ENCODE peak calls at places on chromosomes 12 and 14, in five cellular contexts. B is type B pancreatic cell, D is adrenal gland, K is BJ, M is GM10248. Z is an unnamed sample.

GRCh38 chr12:31853977-31854376 is 105.2 kb upstream of the RESF1 start:
- DNase-seq in M (no peak), D (no peak), K (no peak), B (no peak), Z (no peak)

GRCh38 chr14:62921466-62921865 is 123.8 kb downstream of the KCNH5 start:
- DNase-seq in M (no peak), B (no peak), K (no peak), D (no peak), Z (no peak)

GRCh38 chr14:52067873-52068740 is 752 bp downstream of the NID2 start:
- DNase-seq in M (peak; percentile 32), K (no peak), B (peak; percentile 70), D (no peak), Z (peak; percentile 13)

GRCh38 chr12:3583656-3584334 is 92.8 kb downstream of the PRMT8 start:
- DNase-seq in K (no peak), D (no peak), M (no peak), B (no peak), Z (no peak)

GRCh38 chr12:111544032-111544431 is 55.1 kb downstream of the ATXN2 start:
- DNase-seq in K (no peak), D (no peak), B (no peak), M (no peak), Z (no peak)

GRCh38 chr14:95048771-95049312 is 108.5 kb downstream of the DICER1 start:
- DNase-seq in D (no peak), K (no peak), B (no peak), M (no peak), Z (no peak)

GRCh38 chr14:99774526-99775307 is 18.5 kb upstream of the EML1 start:
- DNase-seq in B (peak; percentile 52), D (peak; percentile 72), M (no peak), K (no peak), Z (no peak)

GRCh38 chr14:99990268-99991170 is 74.7 kb upstream of the EVL start:
- DNase-seq in K (no peak), D (no peak), B (no peak), M (no peak), Z (no peak)

GRCh38 chr12:27573972-27574371 is 50.0 kb downstream of the PPFIBP1 start:
- DNase-seq in B (no peak), M (no peak), K (peak; percentile 88), D (no peak), Z (no peak)

GRCh38 chr14:38122241-38122640 is 85.5 kb upstream of the SSTR1 start:
- DNase-seq in K (no peak), B (no peak), D (no peak), M (no peak), Z (no peak)

GRCh38 chr12:116818341-116818856 is 62.8 kb downstream of the HRK start:
- DNase-seq in B (no peak), M (peak; percentile 29), K (no peak), D (peak; percentile 78), Z (no peak)

GRCh38 chr12:24931666-24932405 is 17.1 kb downstream of the BCAT1 start:
- DNase-seq in K (no peak), B (no peak), D (no peak), M (peak; percentile 54), Z (no peak)

GRCh38 chr14:59428581-59429012 is 36.6 kb downstream of the GPR135 start:
- DNase-seq in K (no peak), B (no peak), D (no peak), M (no peak), Z (no peak)
- TF ChIP-seq CTCF in K (peak; percentile 43), B (no peak), D (no peak), M (no peak), Z (no peak)

DNA sequence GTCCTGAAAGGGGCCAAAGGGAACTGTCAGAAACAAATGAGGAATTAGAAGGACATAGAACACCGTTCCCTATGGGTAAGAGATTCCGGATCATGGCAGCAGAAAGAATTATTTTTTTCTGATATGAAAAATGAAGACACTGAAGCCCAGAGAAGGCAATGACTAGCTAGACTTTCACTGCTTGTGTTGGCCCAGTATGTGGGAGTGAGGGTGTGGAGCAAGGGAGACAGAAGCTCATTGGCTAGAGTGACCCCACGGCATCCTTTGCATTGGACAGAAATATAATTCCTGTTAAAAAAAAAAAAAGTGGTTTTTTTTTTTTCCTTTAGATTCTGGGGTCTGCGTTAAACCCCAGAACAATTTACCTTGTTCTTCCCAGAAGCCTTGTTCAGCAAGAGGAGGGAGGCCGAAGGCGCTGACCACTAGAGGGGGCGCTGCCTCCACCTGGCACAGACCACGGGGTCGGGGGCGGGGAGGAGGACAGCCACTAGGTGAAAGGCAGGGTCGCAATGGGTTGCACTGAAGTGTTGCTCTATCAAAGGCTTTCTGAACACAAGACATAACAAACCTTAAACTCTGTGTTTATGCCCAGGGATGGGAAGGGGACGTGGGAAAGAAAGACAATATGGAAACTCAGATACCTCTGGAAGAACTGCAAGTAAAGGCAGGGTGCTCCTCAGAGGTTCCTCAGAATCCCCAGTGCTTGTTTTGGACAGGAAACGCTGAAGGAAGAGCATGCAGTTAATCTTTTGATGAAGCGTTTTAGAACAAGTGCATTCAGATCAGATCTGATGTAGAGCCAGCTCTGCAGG is 156.8 kb downstream of the KCNA5 start:
- DNase-seq in K (no peak), B (no peak), M (peak; percentile 50), D (peak; percentile 37), Z (peak; percentile 18)
- TF ChIP-seq CTCF in K (peak; percentile 66), B (peak; percentile 84), M (peak; percentile 52), D (peak; percentile 28), Z (peak; percentile 77)

GRCh38 chr12:132711169-132711843 is 664 bp downstream of the PGAM5 start:
- DNase-seq in K (no peak), M (peak; percentile 53), D (no peak), B (no peak), Z (peak; percentile 61)
- TF ChIP-seq CTCF in K (no peak), M (no peak), D (no peak), B (no peak), Z (no peak)

DNA sequence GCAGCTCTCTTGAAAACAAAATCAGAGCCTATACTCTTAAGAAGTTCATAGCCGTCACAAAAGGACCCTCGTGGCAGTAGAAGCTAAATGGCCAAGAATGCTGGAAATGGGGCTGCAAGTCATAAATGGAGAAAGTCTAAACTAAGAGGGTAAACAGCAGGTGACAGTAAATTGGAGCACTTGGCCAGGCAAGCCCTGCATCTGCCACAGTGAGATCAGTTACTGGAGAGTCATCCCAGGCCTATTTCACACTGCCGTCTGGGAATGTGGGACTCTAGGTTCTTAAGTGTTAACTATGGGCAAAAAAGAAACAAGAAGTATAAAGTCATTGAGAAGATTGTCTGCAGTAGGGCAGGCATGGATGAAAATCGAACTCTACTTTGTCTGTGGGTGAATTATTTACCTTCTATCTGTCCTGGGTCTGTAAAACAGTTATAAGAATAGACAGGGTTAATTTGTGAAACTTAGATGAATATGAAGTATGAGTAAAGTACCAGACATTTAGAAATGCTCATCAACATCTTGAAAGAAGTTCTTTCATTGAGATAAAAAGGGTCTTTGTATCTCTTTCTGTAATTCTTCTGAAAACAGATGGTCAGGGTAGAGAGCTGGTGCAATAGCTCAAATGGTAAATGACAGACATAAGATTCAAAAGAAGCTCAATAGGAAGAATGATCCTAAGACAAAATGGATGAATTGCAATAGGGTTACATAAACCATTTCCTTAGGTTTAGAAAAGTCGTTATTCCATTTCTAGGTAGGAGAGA is 792.5 kb downstream of the DIO2 start:
- DNase-seq in K (no peak), M (no peak), B (no peak), D (no peak), Z (no peak)
- TF ChIP-seq CTCF in K (no peak), M (no peak), B (no peak), D (no peak), Z (no peak)

GRCh38 chr14:26917086-26917485 is 319.3 kb upstream of the NOVA1 start:
- DNase-seq in B (no peak), M (no peak), K (no peak), D (no peak), Z (no peak)
- TF ChIP-seq CTCF in B (peak; percentile 58), M (no peak), K (peak; percentile 32), D (peak; percentile 24), Z (no peak)

DNA sequence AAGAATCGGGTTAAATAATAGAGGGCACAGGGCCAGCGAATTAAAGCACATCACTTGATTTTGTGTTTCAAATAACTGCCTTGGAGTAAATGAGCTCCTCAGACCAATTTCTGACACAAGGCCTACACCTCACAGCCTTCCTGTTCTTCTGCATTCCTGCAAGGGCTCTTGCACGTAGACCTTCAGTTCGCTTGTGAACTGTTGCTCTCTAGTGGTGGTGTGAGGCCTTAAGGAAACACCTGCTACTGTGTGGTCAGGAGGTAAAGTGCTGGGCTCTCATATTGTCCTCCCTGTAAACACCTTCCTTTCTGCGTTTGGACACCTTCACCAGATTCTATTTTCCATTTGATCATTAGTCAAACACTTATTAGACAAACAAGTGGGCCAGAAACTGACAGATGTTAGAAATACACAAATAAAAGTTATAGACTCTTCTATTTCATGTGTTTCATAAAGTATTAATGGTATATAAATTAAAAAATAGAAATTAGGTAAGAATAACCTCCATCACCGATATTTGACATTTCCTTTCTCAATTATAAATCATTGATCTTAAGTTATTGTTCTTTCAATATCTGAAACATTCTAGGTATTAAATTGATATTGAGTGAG is 29.2 kb upstream of the KLRF1 start:
- DNase-seq in K (no peak), B (no peak), D (no peak), M (peak; percentile 41), Z (peak; percentile 25)
- TF ChIP-seq CTCF in K (peak; percentile 45), B (peak; percentile 52), D (no peak), M (peak; percentile 87), Z (peak; percentile 76)